ENCODE peak calls at places on chromosome 1, in six cellular contexts. T, N, W, S, G and I are unnamed samples. For H3K4me1, the result is how much of the 10 kb centered on the place peaks cover.

GRCh38 chr1:53165408-53165961 is 23.0 kb upstream of the SLC1A7 start:
- DNase-seq in N (no peak), S (no peak), W (no peak), G (no peak), T (no peak), I (no peak)

GRCh38 chr1:116971965-116972675 is 29.4 kb upstream of the CD101 start:
- DNase-seq in N (no peak), T (no peak), S (no peak), W (no peak), G (no peak), I (no peak)

GRCh38 chr1:111483166-111483565 is 9.4 kb downstream of the C1orf162 start:
- DNase-seq in N (no peak), G (no peak), T (no peak), S (peak), W (no peak), I (no peak)

GRCh38 chr1:11841245-11842153 is 6.1 kb downstream of the NPPA start:
- DNase-seq in N (no peak), S (peak), G (no peak), W (no peak), T (no peak), I (no peak)

GRCh38 chr1:204104331-204105222 is 31.7 kb downstream of the SOX13 start:
- DNase-seq in N (no peak), S (no peak), W (peak), T (no peak), G (peak), I (no peak)

GRCh38 chr1:35688161-35688560 is 30.5 kb downstream of the C1orf216 start:
- DNase-seq in N (no peak), W (no peak), G (no peak), S (no peak), T (no peak), I (no peak)

GRCh38 chr1:57494679-57495078 is 70.8 kb upstream of the DAB1 start:
- DNase-seq in T (no peak), W (no peak), S (no peak), N (no peak), G (no peak), I (no peak)

GRCh38 chr1:223212441-223212840 is 69.4 kb upstream of the TLR5 start:
- DNase-seq in N (no peak), T (no peak), G (no peak), W (no peak), S (no peak), I (no peak)

DNA sequence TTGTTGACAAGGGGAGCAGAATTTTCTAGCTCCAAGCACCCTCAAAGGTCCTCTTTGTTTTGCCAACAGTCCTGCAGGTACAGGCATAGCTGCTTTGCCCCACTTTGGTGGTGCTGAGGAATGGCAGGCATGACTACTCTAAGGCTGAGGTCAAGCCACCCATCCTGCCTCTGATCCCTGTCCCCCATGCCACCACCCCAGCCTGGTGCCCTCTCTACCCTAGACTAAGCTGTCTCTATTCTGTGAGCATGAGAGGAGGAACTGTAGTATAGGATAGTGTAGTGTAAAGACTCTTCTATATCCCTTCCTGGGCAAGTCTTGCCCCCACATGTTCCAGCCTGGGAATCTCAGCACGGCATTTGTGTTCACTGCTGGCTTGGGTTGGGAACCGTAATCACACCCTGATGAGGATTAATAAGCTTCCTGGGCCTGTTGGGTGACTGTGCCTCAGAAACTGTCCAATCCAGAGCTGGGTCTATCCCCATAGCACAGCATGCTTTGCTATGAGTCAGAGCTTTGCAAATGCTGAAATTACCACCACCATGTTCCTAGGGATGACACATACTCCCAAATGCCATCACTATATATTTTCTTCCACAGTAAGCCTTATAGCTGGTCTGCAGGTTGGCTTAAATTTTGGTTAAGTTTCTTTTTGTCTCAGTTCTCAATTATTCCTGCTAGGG is 105.7 kb upstream of the PPP2R5A start:
- DNase-seq in T (no peak), G (peak), N (no peak), W (peak), S (peak), I (no peak)
- H3K4me1 ChIP-seq in T (under half), G (under half), N (under half), W (under half), S (under half), I (under half)

GRCh38 chr1:10829067-10829818 is 32.8 kb upstream of the CASZ1 start:
- DNase-seq in T (no peak), N (no peak), S (no peak), W (no peak), G (no peak), I (no peak)
- H2BK5ac ChIP-seq in T (no peak), N (no peak), S (no peak), W (no peak), G (no peak), I (no peak)

DNA sequence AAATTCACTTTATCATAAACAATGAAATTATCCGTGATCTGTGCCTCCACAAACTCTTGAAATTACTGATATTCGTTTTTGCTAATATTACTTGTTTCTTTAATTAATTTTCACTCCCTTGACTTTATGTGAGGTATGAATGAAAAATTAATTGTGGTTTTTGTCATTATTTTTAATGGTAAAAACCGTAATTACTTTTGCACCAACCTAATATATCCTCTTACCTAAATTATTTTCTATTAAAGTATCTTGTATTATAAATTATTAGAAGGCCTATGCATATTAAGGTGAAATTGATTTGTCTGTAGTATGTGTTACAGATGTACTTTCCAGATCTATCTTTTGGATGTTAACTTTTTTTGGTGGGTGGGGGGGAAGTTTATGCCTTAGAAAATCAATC is 315.9 kb downstream of the KCTD3 start:
- DNase-seq in N (no peak), G (no peak), T (no peak), S (no peak), W (no peak), I (no peak)
- H2AFZ ChIP-seq in N (no peak), G (no peak), T (no peak), S (no peak), W (no peak), I (no peak)

GRCh38 chr1:64522740-64523139 is 52.8 kb downstream of the CACHD1 start:
- DNase-seq in N (no peak), W (no peak), S (no peak), G (no peak), T (no peak), I (no peak)
- H3K4me1 ChIP-seq in N (under half), W (under half), S (under half), G (under half), T (under half), I (under half)

GRCh38 chr1:182783068-182783467 is 6.5 kb upstream of the NPL start:
- DNase-seq in N (no peak), T (no peak), S (no peak), G (peak), W (no peak), I (peak)

GRCh38 chr1:182782587-182782913 is 7.0 kb upstream of the NPL start:
- DNase-seq in S (no peak), N (no peak), T (no peak), W (no peak), G (no peak), I (no peak)

GRCh38 chr1:182784556-182785171 is 4.9 kb upstream of the NPL start:
- DNase-seq in G (peak), S (peak), N (no peak), W (peak), T (peak), I (no peak)

GRCh38 chr1:182779530-182779929 is 10.0 kb upstream of the NPL start:
- DNase-seq in W (no peak), S (peak), T (no peak), N (no peak), G (peak), I (no peak)

DNA sequence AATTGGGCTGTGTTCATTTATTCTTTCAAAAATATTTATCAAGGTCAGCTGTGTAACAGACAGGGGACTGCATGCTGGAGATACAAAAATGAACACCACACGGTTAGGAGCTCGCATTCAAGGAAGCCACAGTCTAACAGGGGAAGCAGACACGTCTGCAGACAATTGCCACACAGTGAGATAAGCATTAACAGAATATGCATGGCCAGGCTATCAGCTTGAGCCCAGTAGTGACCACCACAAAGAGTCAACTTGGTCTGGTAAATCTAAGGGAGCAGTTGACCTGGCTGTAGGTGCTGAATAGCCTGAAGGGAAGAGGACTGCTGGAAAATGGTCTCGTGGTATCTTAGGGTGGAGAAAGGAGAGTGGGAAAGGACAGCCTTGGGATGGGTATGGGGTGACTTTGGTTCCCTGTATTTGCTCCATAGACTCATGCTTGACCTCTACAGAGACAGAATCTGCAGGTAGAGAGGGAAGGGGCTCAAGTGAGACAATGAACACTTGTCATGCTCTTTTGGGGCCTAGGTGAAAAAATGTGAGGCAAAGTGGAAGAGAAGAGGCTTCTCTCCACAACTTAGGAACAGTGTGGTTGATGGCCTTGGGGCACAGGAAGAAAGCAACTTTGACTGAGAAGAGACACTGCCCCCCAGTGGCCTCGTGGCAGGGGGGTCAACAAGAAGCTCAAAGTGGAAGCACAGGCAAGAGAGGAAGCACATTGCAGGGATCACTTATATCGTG is 7.6 kb upstream of the NPL start:
- DNase-seq in G (peak), W (peak), N (no peak), T (peak), S (peak), I (peak)
- H2BK5ac ChIP-seq in G (peak), W (no peak), N (no peak), T (no peak), S (no peak), I (no peak)

DNA sequence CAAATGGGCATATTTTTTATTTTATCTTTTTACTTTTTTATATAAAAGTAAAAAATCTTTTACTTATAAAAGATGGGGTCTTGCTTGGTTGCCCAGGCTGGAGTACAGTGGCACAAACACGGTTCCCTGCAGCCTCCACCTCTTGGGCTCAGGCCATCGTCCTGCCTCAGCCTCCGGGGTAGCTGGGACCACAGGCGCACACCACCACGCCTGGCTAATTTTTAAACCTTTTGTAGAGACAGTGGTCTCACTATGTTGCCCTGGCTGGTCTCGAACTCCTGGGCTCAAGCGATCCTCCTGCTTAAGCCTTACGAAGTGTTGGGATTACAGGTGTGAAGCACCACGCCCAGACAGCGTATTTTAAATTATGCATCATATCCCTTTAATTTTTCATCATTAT is 986 bp downstream of the H6PD start:
- DNase-seq in S (no peak), W (no peak), G (no peak), T (no peak), N (no peak), I (no peak)
- H2AFZ ChIP-seq in S (peak), W (no peak), G (peak), T (peak), N (no peak), I (no peak)

GRCh38 chr1:18100060-18100459 is 7.5 kb upstream of the IGSF21 start:
- DNase-seq in W (no peak), S (no peak), T (no peak), G (no peak), N (no peak), I (no peak)

GRCh38 chr1:18094096-18094495 is 13.5 kb upstream of the IGSF21 start:
- DNase-seq in T (no peak), G (no peak), W (no peak), N (no peak), S (no peak), I (no peak)

GRCh38 chr1:18100493-18101063 is 7.0 kb upstream of the IGSF21 start:
- DNase-seq in G (peak), W (peak), N (no peak), S (peak), T (peak), I (peak)

GRCh38 chr1:18099026-18099425 is 8.6 kb upstream of the IGSF21 start:
- DNase-seq in N (no peak), W (no peak), S (no peak), T (no peak), G (no peak), I (no peak)

GRCh38 chr1:18097206-18097605 is 10.4 kb upstream of the IGSF21 start:
- DNase-seq in T (no peak), S (no peak), W (no peak), G (no peak), N (no peak), I (no peak)
- H3K4me1 ChIP-seq in T (under half), S (under half), W (under half), G (under half), N (under half), I (under half)

GRCh38 chr1:14597343-14598006 is 1.0 kb upstream of the KAZN start:
- DNase-seq in T (peak), S (no peak), W (no peak), G (peak), N (no peak), I (peak)
- H2BK5ac ChIP-seq in T (peak), S (no peak), W (no peak), G (peak), N (no peak), I (no peak)

GRCh38 chr1:158116768-158117167 is 63.9 kb upstream of the CD1D start:
- DNase-seq in G (no peak), W (no peak), S (no peak), N (no peak), T (no peak), I (no peak)

GRCh38 chr1:158116311-158116710 is 64.4 kb upstream of the CD1D start:
- DNase-seq in W (no peak), T (no peak), S (no peak), N (no peak), G (no peak), I (peak)

GRCh38 chr1:158115126-158115525 is 65.6 kb upstream of the CD1D start:
- DNase-seq in S (no peak), T (no peak), G (no peak), W (no peak), N (no peak), I (no peak)

GRCh38 chr1:158112994-158113758 is 67.5 kb upstream of the CD1D start:
- DNase-seq in W (peak), S (peak), G (peak), N (no peak), T (peak), I (peak)

DNA sequence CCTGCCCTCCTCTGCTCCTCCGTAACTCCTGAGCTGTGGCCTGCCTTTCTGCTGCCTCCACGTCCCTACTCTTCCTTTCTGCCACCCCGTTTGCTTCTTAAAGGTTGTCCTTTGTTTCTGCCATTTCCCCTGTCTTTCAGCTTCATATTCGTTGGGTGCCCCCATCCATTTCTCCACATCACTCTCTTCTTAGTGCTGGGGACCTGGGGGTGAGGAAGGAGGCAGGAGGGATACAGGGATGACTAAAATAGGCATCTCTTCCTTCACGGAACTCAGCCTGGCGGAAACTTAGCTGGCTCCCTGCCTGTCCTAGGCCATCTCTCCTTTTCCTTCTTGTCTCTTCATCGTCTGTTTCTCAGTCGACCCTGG is 67.0 kb upstream of the CD1D start:
- DNase-seq in S (no peak), T (no peak), N (no peak), G (no peak), W (no peak), I (no peak)
- H2AFZ ChIP-seq in S (peak), T (peak), N (peak), G (peak), W (no peak), I (no peak)

GRCh38 chr1:31670583-31670944 is 25.9 kb upstream of the PEF1 start:
- DNase-seq in S (no peak), T (no peak), N (no peak), W (no peak), G (no peak), I (no peak)

GRCh38 chr1:31669433-31669785 is 24.7 kb upstream of the PEF1 start:
- DNase-seq in S (no peak), W (no peak), G (no peak), T (no peak), N (no peak), I (no peak)

GRCh38 chr1:31671556-31672201 is 27.0 kb upstream of the PEF1 start:
- DNase-seq in S (peak), T (no peak), W (no peak), N (no peak), G (no peak), I (no peak)

GRCh38 chr1:31669786-31670582 is 25.3 kb upstream of the PEF1 start:
- DNase-seq in S (peak), W (peak), N (no peak), T (no peak), G (no peak), I (peak)

DNA sequence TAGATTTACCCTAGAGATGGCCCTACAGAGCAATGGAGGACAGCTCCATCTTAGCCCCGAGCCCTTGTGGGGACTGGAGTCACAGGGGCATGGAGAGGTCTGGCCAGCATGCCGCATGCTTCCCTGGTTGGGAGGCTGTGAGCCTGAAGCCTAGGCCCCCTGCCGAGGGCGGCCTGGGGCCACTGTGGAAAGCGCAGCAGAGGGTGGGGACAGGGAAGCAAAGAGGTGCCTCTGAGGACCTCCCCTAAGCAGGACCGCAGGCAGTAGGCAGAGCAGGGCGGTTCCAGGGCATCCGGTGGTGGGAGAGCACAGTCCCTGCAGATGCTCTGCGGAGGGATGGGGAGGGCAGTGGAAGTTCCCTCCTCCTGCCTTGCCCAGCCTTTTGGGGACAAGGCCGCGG is 26.5 kb upstream of the PEF1 start:
- DNase-seq in G (no peak), T (no peak), S (no peak), W (no peak), N (no peak), I (no peak)
- H3K4me1 ChIP-seq in G (under half), T (under half), S (under half), W (under half), N (under half), I (under half)